ENCODE peak calls at places on chromosomes 16 and 17, in six cellular contexts. B is stimulated activated CD8-positive, alpha-beta memory T cell treated with anti-CD3 and anti-CD28 coated beads, Interleukin-15, amount 100 ng/mL, for 1 hour; G is fibroblast of the conjunctiva; F is activated CD4-positive, CD25-positive, alpha-beta regulatory T cell treated with anti-CD3 and anti-CD28 coated beads, Interleukin-2, amount 50 U/mL, for 72 hours; K is hypothalamus; R is NCI-H748 treated with DMSO at 0.1 percent for 48 hours. L is an unnamed sample.

GRCh38 chr17:37137906-37138413 is 189.2 kb downstream of the AATF start:
- DNase-seq in B (no peak), G (no peak), F (no peak), K (no peak), R (no peak), L (no peak)

GRCh38 chr17:76791053-76791980 is 53.4 kb downstream of the MFSD11 start:
- DNase-seq in B (no peak), G (no peak), F (no peak), K (peak), R (no peak), L (peak)

GRCh38 chr16:86657972-86658371 is 79.6 kb downstream of the FOXL1 start:
- DNase-seq in B (no peak), G (no peak), F (no peak), K (no peak), R (no peak), L (no peak)

GRCh38 chr16:53713403-53714013 is 9.6 kb downstream of the FTO start:
- DNase-seq in B (no peak), G (peak), F (no peak), K (no peak), R (no peak), L (no peak)

GRCh38 chr16:84547539-84548058 is 43.1 kb upstream of the MEAK7 start:
- DNase-seq in B (no peak), G (no peak), F (no peak), K (no peak), R (no peak), L (no peak)

GRCh38 chr17:2883544-2884203 is 87.4 kb downstream of the RAP1GAP2 start:
- DNase-seq in B (no peak), G (no peak), F (no peak), K (no peak), R (no peak), L (no peak)

GRCh38 chr16:67028555-67029248 is at the start of gene CBFB:
- DNase-seq in B (peak), G (peak), F (peak), K (peak), R (peak), L (peak)

GRCh38 chr16:24508614-24509013 is 30.8 kb upstream of the RBBP6 start:
- DNase-seq in B (no peak), G (peak), F (no peak), K (no peak), R (no peak), L (no peak)

GRCh38 chr17:43831633-43832032 is 1.3 kb downstream of the MPP3 start:
- DNase-seq in B (no peak), G (no peak), F (no peak), K (no peak), R (no peak), L (no peak)

GRCh38 chr16:12503201-12503600 is 300.5 kb downstream of the CPPED1 start:
- DNase-seq in B (no peak), G (no peak), F (no peak), K (no peak), R (peak), L (no peak)

GRCh38 chr16:74726736-74727135 is 26.1 kb upstream of the MLKL start:
- DNase-seq in B (no peak), G (no peak), F (peak), K (no peak), R (no peak), L (peak)

GRCh38 chr17:325270-325976 is 27.2 kb downstream of the RPH3AL start:
- DNase-seq in B (no peak), G (no peak), F (no peak), K (no peak), R (no peak), L (no peak)

GRCh38 chr16:21568502-21569189 is 30.7 kb upstream of the METTL9 start:
- DNase-seq in B (no peak), G (no peak), F (no peak), K (no peak), R (no peak), L (no peak)

GRCh38 chr17:50346313-50347086 is 574 bp downstream of the XYLT2 start:
- DNase-seq in B (no peak), G (no peak), F (no peak), K (no peak), R (no peak), L (peak)

GRCh38 chr17:27747462-27748359 is 52.6 kb downstream of the NOS2 start:
- DNase-seq in B (no peak), G (no peak), F (no peak), K (no peak), R (no peak), L (no peak)

GRCh38 chr16:50402298-50402895 is 33.6 kb upstream of the BRD7 start:
- DNase-seq in B (no peak), G (no peak), F (no peak), K (no peak), R (no peak), L (no peak)

GRCh38 chr16:89374393-89374948 is 115.9 kb downstream of the ANKRD11 start:
- DNase-seq in B (no peak), G (no peak), F (no peak), K (peak), R (no peak), L (no peak)

GRCh38 chr16:71431176-71431575 is 10.7 kb downstream of the TLE7 start:
- DNase-seq in B (no peak), G (no peak), F (no peak), K (no peak), R (no peak), L (no peak)

GRCh38 chr17:18959071-18959844 is 7.3 kb downstream of the SLC5A10 start:
- DNase-seq in B (no peak), G (no peak), F (no peak), K (no peak), R (no peak), L (no peak)

GRCh38 chr17:72691017-72691416 is 401.5 kb downstream of the SLC39A11 start:
- DNase-seq in B (no peak), G (no peak), F (no peak), K (no peak), R (no peak), L (no peak)

GRCh38 chr16:11615756-11616447 is 29.2 kb upstream of the LITAF start:
- DNase-seq in B (no peak), G (no peak), F (no peak), K (no peak), R (no peak), L (no peak)

GRCh38 chr17:41010421-41010820 is 1.5 kb upstream of the KRTAP3-1 start:
- DNase-seq in B (no peak), G (no peak), F (no peak), K (no peak), R (no peak), L (no peak)

GRCh38 chr17:28716740-28717577 is 709 bp downstream of the RAB34 start:
- DNase-seq in B (no peak), G (peak), F (no peak), K (peak), R (no peak), L (no peak)